ENCODE peak calls at places on chromosomes 16 and 17, in seven cellular contexts. X, H, L, S, G, T and J are unnamed samples.

GRCh38 chr17:56320443-56320842 is 167.2 kb downstream of the ANKFN1 start:
- DNase-seq in S (no peak), G (no peak), X (no peak), L (no peak), T (no peak), H (no peak), J (no peak)

GRCh38 chr17:50263293-50264262 is 10.7 kb upstream of the TMEM92 start:
- DNase-seq in L (no peak), G (no peak), H (no peak), T (no peak), X (no peak), S (no peak), J (no peak)

GRCh38 chr16:76756423-76756822 is 434.6 kb upstream of the MON1B start:
- DNase-seq in H (no peak), L (no peak), G (no peak), X (no peak), S (no peak), T (no peak), J (no peak)

GRCh38 chr17:37190493-37190892 is 185.3 kb upstream of the C17orf78 start:
- DNase-seq in T (no peak), G (no peak), X (no peak), H (no peak), S (no peak), L (no peak), J (no peak)

GRCh38 chr17:75011788-75012319 is 616 bp upstream of the MRPL58 start:
- DNase-seq in S (peak; percentile 67), T (no peak), X (peak; percentile 89), L (peak; percentile 63), H (no peak), G (peak; percentile 33), J (no peak)

GRCh38 chr17:59901604-59902003 is 8.7 kb downstream of the RPS6KB1 start:
- DNase-seq in T (no peak), X (no peak), S (no peak), L (no peak), G (no peak), H (no peak), J (no peak)

GRCh38 chr16:56460101-56460500 is 8.7 kb downstream of the OGFOD1 start:
- DNase-seq in G (peak; percentile 21), X (no peak), T (no peak), H (no peak), L (no peak), S (peak; percentile 85), J (no peak)

GRCh38 chr16:56874800-56875199 is 9.8 kb downstream of the SLC12A3 start:
- DNase-seq in T (no peak), L (no peak), H (no peak), S (no peak), G (peak; percentile 60), X (no peak), J (no peak)

GRCh38 chr17:77036841-77037381 is 103.9 kb upstream of the SEC14L1 start:
- DNase-seq in G (peak; percentile 53), S (peak; percentile 94), T (no peak), X (peak; percentile 84), L (no peak), H (no peak), J (no peak)

GRCh38 chr17:269616-270514 is 82.7 kb downstream of the RPH3AL start:
- DNase-seq in G (no peak), H (no peak), S (peak; percentile 42), T (no peak), X (no peak), L (no peak), J (no peak)

GRCh38 chr17:32519769-32520701 is 33.2 kb downstream of the CDK5R1 start:
- DNase-seq in G (peak; percentile 23), H (no peak), S (peak; percentile 55), X (peak; percentile 17), T (no peak), L (no peak), J (peak; percentile 29)

GRCh38 chr16:4511441-4512082 is 27.0 kb downstream of the CDIP1 start:
- DNase-seq in X (peak; percentile 44), G (no peak), S (peak; percentile 50), H (peak; percentile 32), T (no peak), L (no peak), J (peak; percentile 38)

GRCh38 chr16:78034530-78034929 is 12.2 kb downstream of the CLEC3A start:
- DNase-seq in T (no peak), G (peak; percentile 78), S (no peak), H (no peak), X (no peak), L (no peak), J (no peak)

GRCh38 chr16:27529962-27530361 is 19.8 kb downstream of the GTF3C1 start:
- DNase-seq in G (peak; percentile 84), S (peak; percentile 99), L (no peak), T (no peak), H (no peak), X (no peak), J (no peak)

GRCh38 chr17:47735536-47736011 is 2.5 kb downstream of the TBX21 start:
- DNase-seq in L (no peak), H (no peak), X (no peak), T (no peak), S (no peak), G (no peak), J (no peak)